ENCODE peak calls at places on chromosomes 12 and 14, in nine cellular contexts. G is tibial nerve, C is lower lobe of right lung, W is lung, N is prostate gland, Q is neural progenitor cell, R is adrenal gland, O is OCI-LY7, T is stomach. I is an unnamed sample.

GRCh38 chr14:91252901-91253794 is 8.6 kb upstream of the GPR68 start:
- DNase-seq in T (peak; percentile 54), O (peak; percentile 40), R (peak; percentile 26), N (peak; percentile 44), C (peak; percentile 63), Q (peak; percentile 84), G (no peak), W (no peak), I (no peak)

GRCh38 chr12:9340422-9341259 is 132.4 kb upstream of the PZP start:
- DNase-seq in N (no peak), G (no peak), Q (no peak), O (no peak), R (no peak), C (no peak), T (no peak), W (no peak), I (no peak)

GRCh38 chr12:109182041-109182839 is 65.9 kb downstream of the ACACB start:
- DNase-seq in R (no peak), Q (no peak), O (no peak), N (no peak), W (no peak), T (no peak), C (no peak), G (no peak), I (no peak)

GRCh38 chr12:129886541-129886940 is 17.3 kb downstream of the TMEM132D start:
- DNase-seq in O (no peak), N (no peak), W (no peak), C (no peak), T (no peak), Q (no peak), R (no peak), G (no peak), I (no peak)

GRCh38 chr12:97148941-97149559 is 242.0 kb downstream of the NEDD1 start:
- DNase-seq in O (peak; percentile 65), G (peak; percentile 16), T (peak; percentile 68), C (peak; percentile 78), N (peak; percentile 44), W (peak; percentile 60), Q (peak; percentile 86), R (peak; percentile 60), I (peak; percentile 70)

GRCh38 chr12:78009031-78009430 is 178.3 kb downstream of the NAV3 start:
- DNase-seq in G (no peak), T (no peak), O (peak; percentile 43), N (no peak), W (no peak), C (no peak), Q (no peak), R (no peak), I (no peak)

GRCh38 chr12:51971679-51972423 is 20.4 kb downstream of the ACVR1B start:
- DNase-seq in G (no peak), C (no peak), R (no peak), T (no peak), N (no peak), W (no peak), Q (no peak), O (no peak), I (no peak)

GRCh38 chr14:97978336-97978735 is 1181.2 kb downstream of the VRK1 start:
- DNase-seq in W (peak; percentile 80), O (no peak), N (peak; percentile 72), G (peak; percentile 46), C (peak; percentile 77), T (peak; percentile 69), R (peak; percentile 84), Q (peak; percentile 88), I (peak; percentile 55)

GRCh38 chr14:22427771-22428228 is 161.2 kb downstream of the DAD1 start:
- DNase-seq in N (peak; percentile 28), O (no peak), G (no peak), T (no peak), W (peak; percentile 61), Q (peak; percentile 17), R (peak; percentile 45), C (peak; percentile 54), I (no peak)

GRCh38 chr12:56836317-56836716 is 73.2 kb downstream of the HSD17B6 start:
- DNase-seq in T (no peak), W (peak; percentile 78), O (peak; percentile 4), G (no peak), N (peak; percentile 44), C (peak; percentile 50), R (peak; percentile 40), Q (no peak), I (no peak)

GRCh38 chr12:89768586-89769482 is 60.2 kb upstream of the ATP2B1 start:
- DNase-seq in W (no peak), O (no peak), T (no peak), C (no peak), Q (no peak), N (no peak), G (no peak), R (no peak), I (no peak)

GRCh38 chr14:44959538-44959937 is 2.2 kb downstream of the KLHL28 start:
- DNase-seq in Q (no peak), O (no peak), W (no peak), T (no peak), N (no peak), R (no peak), G (no peak), C (no peak), I (no peak)

GRCh38 chr14:50018236-50019210 is 97.8 kb downstream of the VCPKMT start:
- DNase-seq in O (no peak), W (no peak), Q (no peak), R (peak; percentile 39), N (peak; percentile 24), C (no peak), T (peak; percentile 73), G (no peak), I (no peak)

GRCh38 chr12:48175613-48176416 is 7.6 kb upstream of the CCDC184 start:
- DNase-seq in R (no peak), T (no peak), Q (no peak), N (no peak), G (no peak), O (no peak), C (no peak), W (no peak), I (no peak)

GRCh38 chr12:48557919-48558318 is 11.9 kb downstream of the LALBA start:
- DNase-seq in N (no peak), C (no peak), O (no peak), T (no peak), G (no peak), R (no peak), W (no peak), Q (no peak), I (no peak)

GRCh38 chr14:35331605-35332516 is 39.7 kb downstream of the PSMA6 start:
- DNase-seq in C (peak; percentile 81), R (peak; percentile 52), T (peak; percentile 88), Q (no peak), N (peak; percentile 93), O (no peak), G (no peak), W (peak; percentile 70), I (no peak)

GRCh38 chr12:25827747-25828146 is 130.7 kb upstream of the RASSF8 start:
- DNase-seq in O (no peak), Q (no peak), T (no peak), W (no peak), R (no peak), C (no peak), G (no peak), N (no peak), I (no peak)
- H3K4me3 ChIP-seq in O (no peak overlapping the region), Q (no peak overlapping the region), T (no peak overlapping the region), W (no peak overlapping the region), R (no peak overlapping the region), C (no peak overlapping the region), G (no peak overlapping the region), N (no peak overlapping the region), I (no peak overlapping the region)

DNA sequence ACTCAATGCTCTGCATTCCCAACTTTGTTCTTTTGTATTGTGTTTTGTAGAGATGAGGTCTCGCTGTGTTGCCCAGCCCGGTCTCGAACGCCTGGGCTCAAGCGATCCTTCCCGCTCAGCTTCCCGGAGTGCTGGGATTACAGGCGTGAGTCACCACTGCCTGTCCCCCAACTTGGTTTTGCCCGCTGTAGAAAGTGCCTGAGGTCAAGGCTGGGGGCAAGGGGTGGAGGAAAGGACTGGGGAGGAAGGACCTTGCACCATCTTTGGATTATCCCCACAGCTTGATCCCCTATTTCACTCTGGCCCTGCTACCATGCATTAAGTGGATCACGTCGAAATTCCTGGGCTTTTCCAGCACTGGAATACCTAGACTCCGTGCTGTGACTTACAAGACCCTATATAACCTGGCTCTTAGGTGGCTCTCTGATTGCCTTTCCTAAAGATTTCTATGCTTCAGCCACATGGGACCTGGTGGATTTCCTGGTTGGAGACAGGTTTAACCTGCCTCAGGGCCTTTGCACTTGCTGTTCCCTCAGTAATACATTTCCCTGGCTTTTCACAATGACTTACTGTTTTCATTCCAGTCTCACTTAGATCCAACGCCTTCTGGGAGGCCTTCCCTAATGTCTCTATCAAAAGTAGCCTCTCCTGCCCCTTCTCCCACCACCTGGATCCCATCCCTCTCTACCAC is 608 bp upstream of the PIANP start:
- DNase-seq in O (no peak), T (no peak), Q (no peak), G (no peak), N (no peak), R (no peak), W (no peak), C (no peak), I (no peak)
- H3K9me3 ChIP-seq in O (no peaks in the 10 kb centered on the region), T (no peaks in the 10 kb centered on the region), Q (no peaks in the 10 kb centered on the region), G (no peaks in the 10 kb centered on the region), N (no peaks in the 10 kb centered on the region), R (no peaks in the 10 kb centered on the region), W (peaks cover 6% of the 10 kb centered on the region), C (no peaks in the 10 kb centered on the region), I (no peaks in the 10 kb centered on the region)

DNA sequence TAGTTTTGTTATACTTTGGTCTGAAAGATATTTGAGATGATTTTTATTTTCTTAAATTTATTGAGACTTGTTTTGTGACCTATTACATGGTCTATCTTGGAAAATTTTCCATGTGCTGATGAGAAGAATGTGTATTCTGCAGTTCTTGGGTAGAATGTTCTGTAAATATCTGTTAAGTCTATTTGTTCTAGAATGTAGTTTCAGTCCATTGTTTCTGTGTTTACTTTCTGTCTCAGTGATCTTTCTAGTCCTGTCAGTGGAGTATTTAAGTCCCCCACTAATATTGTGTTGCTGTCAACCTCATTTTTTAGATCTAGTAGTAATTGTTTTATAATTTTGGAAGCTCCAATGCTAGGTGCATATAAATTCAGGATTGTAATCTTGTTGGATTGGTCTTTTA is 30.4 kb upstream of the SCAF11 start:
- DNase-seq in C (no peak), R (no peak), G (no peak), N (no peak), W (no peak), Q (no peak), O (no peak), T (no peak), I (no peak)
- H3K27ac ChIP-seq in C (no peak overlapping the region), R (no peak overlapping the region), G (no peak overlapping the region), N (peak overlapping the region; percentile 36), W (no peak overlapping the region), Q (no peak overlapping the region), O (no peak overlapping the region), T (no peak overlapping the region), I (no peak overlapping the region)

GRCh38 chr14:43649508-43649907 is 857.6 kb downstream of the FSCB start:
- DNase-seq in T (no peak), N (no peak), G (no peak), Q (no peak), W (no peak), R (no peak), O (no peak), C (no peak), I (no peak)

GRCh38 chr14:43647302-43647701 is 859.8 kb downstream of the FSCB start:
- DNase-seq in Q (peak; percentile 52), W (no peak), N (no peak), C (no peak), T (no peak), G (no peak), O (no peak), R (no peak), I (no peak)

GRCh38 chr14:43651185-43651787 is 855.8 kb downstream of the FSCB start:
- DNase-seq in R (no peak), C (no peak), T (peak; percentile 43), Q (no peak), N (no peak), G (no peak), W (no peak), O (no peak), I (no peak)

GRCh38 chr14:43651896-43652295 is 855.2 kb downstream of the FSCB start:
- DNase-seq in O (no peak), C (no peak), W (no peak), R (no peak), T (no peak), N (no peak), G (no peak), Q (no peak), I (no peak)
- H3K4me3 ChIP-seq in O (no peak overlapping the region), C (no peak overlapping the region), W (no peak overlapping the region), R (no peak overlapping the region), T (no peak overlapping the region), N (no peak overlapping the region), G (no peak overlapping the region), Q (no peak overlapping the region), I (no peak overlapping the region)

I was measured in iPS DF 6.9.